ENCODE peak calls at places on chromosomes 1 and 21, in ten cellular contexts. One of them, this sample, is unnamed.

GRCh38 chr1:202012544-202013478 is 2.4 kb downstream of the ELF3 start:
- DNase-seq in NCI-H2171 treated with DMSO at 0.1 percent for 48 hours: no peak
- DNase-seq in B cell: no peak
- DNase-seq in stimulated activated CD4-positive, alpha-beta T cell treated with anti-CD3 and anti-CD28 coated beads, Interleukin-12 subunit alpha, Interleukin-12 subunit beta, amount 100 ng/mL, for 4 hours: no peak
- DNase-seq in NCI-H748 treated with DMSO at 0.1 percent for 48 hours: no peak
- DNase-seq in uterus: no peak
- DNase-seq in kidney glomerular epithelial cell: no peak
- DNase-seq in substantia nigra: no peak
- DNase-seq in LHCN-M2: no peak
- DNase-seq in GDM1: no peak
- DNase-seq in this sample: no peak

GRCh38 chr1:222798111-222798510 is 16.7 kb upstream of the DISP1 start:
- DNase-seq in LHCN-M2: peak
- DNase-seq in GDM1: no peak
- DNase-seq in NCI-H2171 treated with DMSO at 0.1 percent for 48 hours: no peak
- DNase-seq in kidney glomerular epithelial cell: peak
- DNase-seq in substantia nigra: no peak
- DNase-seq in NCI-H748 treated with DMSO at 0.1 percent for 48 hours: no peak
- DNase-seq in stimulated activated CD4-positive, alpha-beta T cell treated with anti-CD3 and anti-CD28 coated beads, Interleukin-12 subunit alpha, Interleukin-12 subunit beta, amount 100 ng/mL, for 4 hours: no peak
- DNase-seq in uterus: no peak
- DNase-seq in B cell: peak
- DNase-seq in this sample: no peak

GRCh38 chr21:31555741-31556191 is 103.7 kb upstream of the SOD1 start:
- DNase-seq in NCI-H748 treated with DMSO at 0.1 percent for 48 hours: no peak
- DNase-seq in kidney glomerular epithelial cell: no peak
- DNase-seq in stimulated activated CD4-positive, alpha-beta T cell treated with anti-CD3 and anti-CD28 coated beads, Interleukin-12 subunit alpha, Interleukin-12 subunit beta, amount 100 ng/mL, for 4 hours: no peak
- DNase-seq in LHCN-M2: no peak
- DNase-seq in substantia nigra: no peak
- DNase-seq in uterus: no peak
- DNase-seq in GDM1: no peak
- DNase-seq in NCI-H2171 treated with DMSO at 0.1 percent for 48 hours: no peak
- DNase-seq in B cell: no peak
- DNase-seq in this sample: no peak

GRCh38 chr1:42177551-42177981 is 13.0 kb upstream of the GUCA2A start:
- DNase-seq in stimulated activated CD4-positive, alpha-beta T cell treated with anti-CD3 and anti-CD28 coated beads, Interleukin-12 subunit alpha, Interleukin-12 subunit beta, amount 100 ng/mL, for 4 hours: no peak
- DNase-seq in NCI-H2171 treated with DMSO at 0.1 percent for 48 hours: no peak
- DNase-seq in substantia nigra: peak
- DNase-seq in B cell: no peak
- DNase-seq in GDM1: no peak
- DNase-seq in LHCN-M2: peak
- DNase-seq in uterus: peak
- DNase-seq in NCI-H748 treated with DMSO at 0.1 percent for 48 hours: peak
- DNase-seq in kidney glomerular epithelial cell: peak
- DNase-seq in this sample: no peak

GRCh38 chr1:240306673-240307072 is 215.0 kb downstream of the FMN2 start:
- DNase-seq in LHCN-M2: peak
- DNase-seq in B cell: no peak
- DNase-seq in GDM1: no peak
- DNase-seq in substantia nigra: no peak
- DNase-seq in kidney glomerular epithelial cell: no peak
- DNase-seq in NCI-H748 treated with DMSO at 0.1 percent for 48 hours: no peak
- DNase-seq in NCI-H2171 treated with DMSO at 0.1 percent for 48 hours: no peak
- DNase-seq in stimulated activated CD4-positive, alpha-beta T cell treated with anti-CD3 and anti-CD28 coated beads, Interleukin-12 subunit alpha, Interleukin-12 subunit beta, amount 100 ng/mL, for 4 hours: no peak
- DNase-seq in uterus: no peak
- DNase-seq in this sample: no peak

GRCh38 chr21:45374826-45375455 is 30.0 kb upstream of the COL18A1 start:
- DNase-seq in NCI-H2171 treated with DMSO at 0.1 percent for 48 hours: no peak
- DNase-seq in NCI-H748 treated with DMSO at 0.1 percent for 48 hours: no peak
- DNase-seq in stimulated activated CD4-positive, alpha-beta T cell treated with anti-CD3 and anti-CD28 coated beads, Interleukin-12 subunit alpha, Interleukin-12 subunit beta, amount 100 ng/mL, for 4 hours: no peak
- DNase-seq in LHCN-M2: no peak
- DNase-seq in B cell: no peak
- DNase-seq in substantia nigra: no peak
- DNase-seq in uterus: no peak
- DNase-seq in GDM1: no peak
- DNase-seq in kidney glomerular epithelial cell: no peak
- DNase-seq in this sample: no peak

GRCh38 chr1:118116401-118116800 is 68.6 kb downstream of the SPAG17 start:
- DNase-seq in GDM1: no peak
- DNase-seq in NCI-H2171 treated with DMSO at 0.1 percent for 48 hours: no peak
- DNase-seq in stimulated activated CD4-positive, alpha-beta T cell treated with anti-CD3 and anti-CD28 coated beads, Interleukin-12 subunit alpha, Interleukin-12 subunit beta, amount 100 ng/mL, for 4 hours: no peak
- DNase-seq in kidney glomerular epithelial cell: no peak
- DNase-seq in B cell: no peak
- DNase-seq in substantia nigra: no peak
- DNase-seq in NCI-H748 treated with DMSO at 0.1 percent for 48 hours: no peak
- DNase-seq in LHCN-M2: no peak
- DNase-seq in uterus: no peak
- DNase-seq in this sample: no peak

GRCh38 chr1:231053493-231054162 is 13.6 kb upstream of the FAM89A start:
- DNase-seq in substantia nigra: no peak
- DNase-seq in NCI-H748 treated with DMSO at 0.1 percent for 48 hours: no peak
- DNase-seq in GDM1: peak
- DNase-seq in LHCN-M2: no peak
- DNase-seq in B cell: no peak
- DNase-seq in uterus: peak
- DNase-seq in NCI-H2171 treated with DMSO at 0.1 percent for 48 hours: no peak
- DNase-seq in stimulated activated CD4-positive, alpha-beta T cell treated with anti-CD3 and anti-CD28 coated beads, Interleukin-12 subunit alpha, Interleukin-12 subunit beta, amount 100 ng/mL, for 4 hours: no peak
- DNase-seq in kidney glomerular epithelial cell: no peak
- DNase-seq in this sample: no peak

GRCh38 chr1:59025201-59025600 is 241.4 kb upstream of the JUN start:
- DNase-seq in NCI-H2171 treated with DMSO at 0.1 percent for 48 hours: no peak
- DNase-seq in kidney glomerular epithelial cell: no peak
- DNase-seq in LHCN-M2: no peak
- DNase-seq in stimulated activated CD4-positive, alpha-beta T cell treated with anti-CD3 and anti-CD28 coated beads, Interleukin-12 subunit alpha, Interleukin-12 subunit beta, amount 100 ng/mL, for 4 hours: no peak
- DNase-seq in substantia nigra: no peak
- DNase-seq in B cell: no peak
- DNase-seq in GDM1: no peak
- DNase-seq in NCI-H748 treated with DMSO at 0.1 percent for 48 hours: no peak
- DNase-seq in uterus: no peak
- DNase-seq in this sample: no peak

GRCh38 chr1:224592636-224593579 is 23.2 kb upstream of the CNIH3 start:
- DNase-seq in NCI-H748 treated with DMSO at 0.1 percent for 48 hours: no peak
- DNase-seq in GDM1: peak
- DNase-seq in stimulated activated CD4-positive, alpha-beta T cell treated with anti-CD3 and anti-CD28 coated beads, Interleukin-12 subunit alpha, Interleukin-12 subunit beta, amount 100 ng/mL, for 4 hours: no peak
- DNase-seq in kidney glomerular epithelial cell: peak
- DNase-seq in substantia nigra: no peak
- DNase-seq in uterus: no peak
- DNase-seq in NCI-H2171 treated with DMSO at 0.1 percent for 48 hours: no peak
- DNase-seq in LHCN-M2: peak
- DNase-seq in B cell: no peak
- DNase-seq in this sample: no peak

GRCh38 chr1:227792216-227793078 is 23.0 kb upstream of the PRSS38 start:
- DNase-seq in GDM1: no peak
- DNase-seq in substantia nigra: no peak
- DNase-seq in NCI-H2171 treated with DMSO at 0.1 percent for 48 hours: no peak
- DNase-seq in kidney glomerular epithelial cell: no peak
- DNase-seq in NCI-H748 treated with DMSO at 0.1 percent for 48 hours: no peak
- DNase-seq in B cell: peak
- DNase-seq in stimulated activated CD4-positive, alpha-beta T cell treated with anti-CD3 and anti-CD28 coated beads, Interleukin-12 subunit alpha, Interleukin-12 subunit beta, amount 100 ng/mL, for 4 hours: no peak
- DNase-seq in uterus: no peak
- DNase-seq in LHCN-M2: no peak
- DNase-seq in this sample: no peak

GRCh38 chr1:202164271-202165037 is 4.1 kb upstream of the PTPN7 start:
- DNase-seq in substantia nigra: no peak
- DNase-seq in stimulated activated CD4-positive, alpha-beta T cell treated with anti-CD3 and anti-CD28 coated beads, Interleukin-12 subunit alpha, Interleukin-12 subunit beta, amount 100 ng/mL, for 4 hours: no peak
- DNase-seq in NCI-H748 treated with DMSO at 0.1 percent for 48 hours: no peak
- DNase-seq in uterus: no peak
- DNase-seq in kidney glomerular epithelial cell: no peak
- DNase-seq in NCI-H2171 treated with DMSO at 0.1 percent for 48 hours: no peak
- DNase-seq in B cell: peak
- DNase-seq in GDM1: no peak
- DNase-seq in LHCN-M2: no peak
- DNase-seq in this sample: no peak

GRCh38 chr1:110230381-110231199 is 20.5 kb downstream of the KCNC4 start:
- DNase-seq in LHCN-M2: no peak
- DNase-seq in NCI-H2171 treated with DMSO at 0.1 percent for 48 hours: no peak
- DNase-seq in uterus: no peak
- DNase-seq in kidney glomerular epithelial cell: no peak
- DNase-seq in NCI-H748 treated with DMSO at 0.1 percent for 48 hours: no peak
- DNase-seq in B cell: no peak
- DNase-seq in GDM1: no peak
- DNase-seq in substantia nigra: no peak
- DNase-seq in stimulated activated CD4-positive, alpha-beta T cell treated with anti-CD3 and anti-CD28 coated beads, Interleukin-12 subunit alpha, Interleukin-12 subunit beta, amount 100 ng/mL, for 4 hours: no peak
- DNase-seq in this sample: no peak